ENCODE peak calls at places on chromosomes 12 and 14, in ten cellular contexts. B is MM.1S, T is upper lobe of right lung, I is heart left ventricle, P is A549, N is IMR-90, C is HCT116, Z is ovary, J is HL-60, K is lower lobe of right lung. G is an unnamed sample.
A peak's percentile ranks its signal among the peaks of the same experiment; 100 is the strongest.

GRCh38 chr12:6950944-6951540 is at the start of gene PTPN6:
- DNase-seq in C (no peak), K (peak; percentile 92), Z (no peak), J (peak; percentile 96), I (peak; percentile 69), T (peak; percentile 91), B (no peak), N (no peak), P (no peak), G (peak; percentile 86)

GRCh38 chr14:94173471-94173884 is 644 bp upstream of the PPP4R4 start:
- DNase-seq in K (peak; percentile 61), B (no peak), P (no peak), N (no peak), C (no peak), I (no peak), Z (no peak), T (peak; percentile 74), J (no peak), G (no peak)

GRCh38 chr12:111705672-111706071 is 19.8 kb downstream of the ACAD10 start:
- DNase-seq in I (no peak), Z (no peak), K (no peak), C (no peak), B (no peak), J (peak; percentile 56), N (no peak), P (no peak), T (no peak), G (peak; percentile 62)

GRCh38 chr12:56760460-56760859 is 2.7 kb upstream of the HSD17B6 start:
- DNase-seq in C (no peak), T (no peak), B (no peak), K (no peak), J (no peak), Z (no peak), P (no peak), N (no peak), I (no peak), G (peak; percentile 44)

GRCh38 chr14:54475187-54475881 is 13.4 kb downstream of the GMFB start:
- DNase-seq in P (no peak), J (no peak), N (peak; percentile 21), I (no peak), T (no peak), K (no peak), B (no peak), C (no peak), Z (no peak), G (no peak)

GRCh38 chr12:27573972-27574371 is 50.0 kb downstream of the PPFIBP1 start:
- DNase-seq in C (peak; percentile 37), B (no peak), P (no peak), I (no peak), J (no peak), N (peak; percentile 97), K (no peak), T (no peak), Z (no peak), G (no peak)

GRCh38 chr12:69886101-69886500 is 61.1 kb downstream of the MYRFL start:
- DNase-seq in P (no peak), I (no peak), Z (no peak), B (no peak), K (no peak), C (no peak), N (no peak), T (no peak), J (no peak), G (no peak)

GRCh38 chr14:91113829-91114078 is at the start of gene DGLUCY:
- DNase-seq in I (peak; percentile 91), P (peak; percentile 81), K (peak; percentile 88), C (no peak), B (peak; percentile 83), J (peak; percentile 78), T (peak; percentile 90), Z (peak; percentile 72), N (peak; percentile 75), G (peak; percentile 89)

GRCh38 chr12:38775457-38775856 is 129.9 kb downstream of the CPNE8 start:
- DNase-seq in C (no peak), Z (no peak), N (no peak), K (no peak), I (no peak), J (no peak), T (no peak), P (no peak), B (peak; percentile 83), G (no peak)

GRCh38 chr12:90938451-90938850 is 16.5 kb downstream of the CCER1 start:
- DNase-seq in J (no peak), N (peak; percentile 73), T (no peak), I (no peak), P (no peak), C (no peak), B (no peak), Z (no peak), K (no peak), G (no peak)

GRCh38 chr14:43475762-43476161 is 1031.3 kb downstream of the FSCB start:
- DNase-seq in N (no peak), Z (no peak), B (no peak), K (no peak), I (no peak), J (no peak), C (no peak), T (no peak), P (no peak), G (no peak)

GRCh38 chr14:46820291-46820690 is 168.7 kb upstream of the RPL10L start:
- DNase-seq in J (no peak), B (no peak), C (no peak), I (no peak), K (peak; percentile 41), N (no peak), T (peak; percentile 58), P (no peak), Z (no peak), G (no peak)

GRCh38 chr12:89098390-89099102 is 253.8 kb downstream of the DUSP6 start:
- DNase-seq in T (no peak), Z (no peak), C (no peak), N (peak; percentile 7), J (no peak), P (no peak), I (no peak), B (no peak), K (no peak), G (no peak)

GRCh38 chr14:100067971-100068959 is 3.0 kb downstream of the EVL start:
- DNase-seq in B (no peak), N (peak; percentile 50), J (peak; percentile 82), T (peak; percentile 79), I (peak; percentile 63), P (no peak), K (peak; percentile 80), C (peak; percentile 21), Z (no peak), G (peak; percentile 50)

GRCh38 chr14:57268161-57269067 is at the start of the genes AP5M1 and EXOC5:
- DNase-seq in J (peak; percentile 95), K (peak; percentile 95), I (peak; percentile 94), B (peak; percentile 83), T (peak; percentile 96), C (peak; percentile 86), Z (peak; percentile 85), N (peak; percentile 89), P (peak; percentile 66), G (peak; percentile 96)
- TF ChIP-seq CTCF in J (no peak), K (no peak), I (no peak), B (no peak), T (no peak), C (no peak), Z (no peak), N (no peak), P (peak; percentile 3), G (peak; percentile 11)

GRCh38 chr12:2384533-2385328 is 331.9 kb downstream of the CACNA1C start:
- DNase-seq in C (no peak), N (peak; percentile 87), Z (no peak), K (no peak), I (no peak), P (no peak), T (no peak), B (no peak), J (no peak), G (no peak)
- TF ChIP-seq CTCF in C (no peak), N (peak; percentile 23), Z (no peak), K (no peak), I (no peak), P (no peak), T (no peak), B (no peak), J (no peak), G (no peak)

DNA sequence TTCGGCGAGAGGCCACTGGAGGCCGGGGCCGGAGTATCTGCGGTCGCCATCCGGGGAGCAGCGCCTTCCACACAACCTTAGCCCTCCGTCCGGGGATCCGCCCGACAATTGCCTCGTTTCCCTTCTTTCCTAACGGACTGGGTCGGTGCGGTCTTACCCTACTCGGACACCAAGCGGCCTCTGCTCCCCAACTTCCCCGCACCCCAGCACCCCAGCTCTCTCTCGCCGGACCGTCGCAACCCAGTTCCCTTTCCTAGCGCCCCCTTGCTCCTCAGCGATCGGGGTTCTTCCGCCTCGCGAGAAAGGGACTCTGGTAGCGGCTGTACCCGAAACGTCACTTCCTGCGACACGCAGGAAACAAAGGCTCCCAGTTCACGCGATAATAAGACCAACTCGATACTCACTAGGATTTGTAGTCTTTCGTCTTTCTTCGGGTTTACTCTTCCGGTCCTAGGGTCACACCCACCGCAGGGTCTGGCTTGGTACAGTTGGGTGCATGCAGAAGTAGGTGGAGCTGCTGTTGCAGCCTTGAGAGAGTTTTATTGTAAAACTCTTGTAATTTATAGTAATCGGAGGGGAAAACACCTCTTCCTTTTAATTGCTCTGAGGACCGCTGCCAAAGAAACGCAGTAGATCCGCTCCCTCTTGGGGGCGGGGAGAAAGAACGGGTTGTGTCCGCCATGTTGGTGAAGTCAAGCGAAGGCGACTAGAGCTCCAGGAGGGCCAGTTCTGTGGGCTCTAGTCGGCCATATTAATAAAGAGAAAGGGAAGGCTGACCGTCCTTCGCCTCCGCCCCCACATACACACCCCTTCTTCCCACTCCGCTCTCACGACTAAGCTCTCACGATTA is at the start of the genes THAP2 and ZFC3H1:
- DNase-seq in T (peak; percentile 94), P (peak; percentile 93), N (peak; percentile 100), B (peak; percentile 100), C (peak; percentile 99), K (peak; percentile 94), I (peak; percentile 96), Z (peak; percentile 92), J (peak; percentile 97), G (peak; percentile 96)
- TF ChIP-seq CTCF in T (peak; percentile 22), P (peak; percentile 21), N (peak; percentile 43), B (peak; percentile 33), C (peak; percentile 19), K (peak; percentile 28), I (peak; percentile 19), Z (no peak), J (no peak), G (peak; percentile 34)

GRCh38 chr12:132557291-132557968 is 53.0 kb downstream of the LRCOL1 start:
- DNase-seq in N (no peak), C (no peak), P (no peak), Z (no peak), K (no peak), B (no peak), I (no peak), J (no peak), T (no peak), G (no peak)

GRCh38 chr12:132556216-132556615 is 54.2 kb downstream of the LRCOL1 start:
- DNase-seq in K (no peak), P (no peak), B (no peak), T (no peak), Z (no peak), N (no peak), I (no peak), J (no peak), C (no peak), G (no peak)

GRCh38 chr12:132555686-132556085 is 54.7 kb downstream of the LRCOL1 start:
- DNase-seq in P (no peak), K (no peak), C (no peak), I (no peak), N (no peak), Z (no peak), J (no peak), B (no peak), T (no peak), G (no peak)

GRCh38 chr12:132556801-132557200 is 53.6 kb downstream of the LRCOL1 start:
- DNase-seq in N (no peak), T (no peak), P (no peak), Z (no peak), J (no peak), C (no peak), B (no peak), K (no peak), I (no peak), G (no peak)

GRCh38 chr12:132554857-132555630 is 55.3 kb downstream of the LRCOL1 start:
- DNase-seq in C (no peak), K (no peak), I (no peak), J (peak; percentile 80), P (peak; percentile 33), B (no peak), T (no peak), Z (no peak), N (no peak), G (no peak)
- TF ChIP-seq CTCF in C (peak; percentile 50), K (peak; percentile 26), I (no peak), J (peak; percentile 55), P (peak; percentile 40), B (no peak), T (peak; percentile 27), Z (no peak), N (peak; percentile 26), G (peak; percentile 29)

G was measured in right lobe of liver.